ENCODE peak calls at places on chromosomes 5 and 9, in five cellular contexts. One of them, this sample, is unnamed.

GRCh38 chr5:151123897-151124751 is 33.5 kb downstream of the ANXA6 start:
- DNase-seq in uterus: peak
- DNase-seq in hypothalamus: peak
- DNase-seq in left ventricle myocardium inferior: peak
- DNase-seq in Calu3: peak
- DNase-seq in this sample: no peak

GRCh38 chr5:109688647-109688998 is 1.1 kb upstream of the MAN2A1 start:
- DNase-seq in left ventricle myocardium inferior: no peak
- DNase-seq in Calu3: no peak
- DNase-seq in hypothalamus: no peak
- DNase-seq in uterus: no peak
- DNase-seq in this sample: no peak

GRCh38 chr9:90642570-90643539 is at the start of gene DIRAS2:
- DNase-seq in Calu3: peak
- DNase-seq in left ventricle myocardium inferior: peak
- DNase-seq in hypothalamus: peak
- DNase-seq in uterus: no peak
- DNase-seq in this sample: no peak

GRCh38 chr9:137316012-137316981 is 14.2 kb upstream of the NRARP start:
- DNase-seq in hypothalamus: peak
- DNase-seq in uterus: peak
- DNase-seq in Calu3: peak
- DNase-seq in left ventricle myocardium inferior: peak
- DNase-seq in this sample: no peak

GRCh38 chr9:119802621-119803020 is 433.4 kb upstream of the BRINP1 start:
- DNase-seq in Calu3: no peak
- DNase-seq in hypothalamus: peak
- DNase-seq in uterus: no peak
- DNase-seq in left ventricle myocardium inferior: peak
- DNase-seq in this sample: peak

GRCh38 chr9:105233836-105234235 is 10.6 kb upstream of the SLC44A1 start:
- DNase-seq in hypothalamus: no peak
- DNase-seq in uterus: no peak
- DNase-seq in left ventricle myocardium inferior: no peak
- DNase-seq in Calu3: no peak
- DNase-seq in this sample: no peak

GRCh38 chr9:26579047-26579446 is 313.6 kb downstream of the CAAP1 start:
- DNase-seq in left ventricle myocardium inferior: no peak
- DNase-seq in uterus: no peak
- DNase-seq in Calu3: no peak
- DNase-seq in hypothalamus: no peak
- DNase-seq in this sample: no peak

GRCh38 chr9:75912951-75913350 is 22.5 kb downstream of the PCSK5 start:
- DNase-seq in Calu3: no peak
- DNase-seq in hypothalamus: no peak
- DNase-seq in uterus: no peak
- DNase-seq in left ventricle myocardium inferior: no peak
- DNase-seq in this sample: no peak

GRCh38 chr5:111383288-111383970 is 128.9 kb downstream of the STARD4 start:
- DNase-seq in left ventricle myocardium inferior: no peak
- DNase-seq in Calu3: no peak
- DNase-seq in uterus: no peak
- DNase-seq in hypothalamus: no peak
- DNase-seq in this sample: no peak

GRCh38 chr5:146912874-146913273 is 34.3 kb upstream of the PPP2R2B start:
- DNase-seq in left ventricle myocardium inferior: no peak
- DNase-seq in Calu3: no peak
- DNase-seq in uterus: no peak
- DNase-seq in hypothalamus: no peak
- DNase-seq in this sample: no peak

GRCh38 chr5:168587987-168588386 is 8.8 kb upstream of the PANK3 start:
- DNase-seq in Calu3: no peak
- DNase-seq in hypothalamus: no peak
- DNase-seq in left ventricle myocardium inferior: no peak
- DNase-seq in uterus: no peak
- DNase-seq in this sample: no peak

GRCh38 chr5:16304846-16305245 is 125.3 kb upstream of the MARCHF11 start:
- DNase-seq in left ventricle myocardium inferior: no peak
- DNase-seq in hypothalamus: no peak
- DNase-seq in Calu3: no peak
- DNase-seq in uterus: no peak
- DNase-seq in this sample: peak

GRCh38 chr5:51960617-51961115 is 577.4 kb downstream of the ISL1 start:
- DNase-seq in uterus: no peak
- DNase-seq in hypothalamus: no peak
- DNase-seq in Calu3: no peak
- DNase-seq in left ventricle myocardium inferior: no peak
- DNase-seq in this sample: no peak

GRCh38 chr5:112097768-112098167 is 321.3 kb downstream of the EPB41L4A start:
- DNase-seq in Calu3: no peak
- DNase-seq in left ventricle myocardium inferior: no peak
- DNase-seq in uterus: no peak
- DNase-seq in hypothalamus: no peak
- DNase-seq in this sample: no peak

This sample was measured in GM04503.